ENCODE peak calls at places on chromosomes 12 and 14, in seven cellular contexts. G, M, A, S, E, W and N are unnamed samples.

GRCh38 chr12:267581-268482 is 5.2 kb upstream of the SLC6A13 start:
- DNase-seq in G (no peak), M (no peak), A (no peak), S (no peak), E (no peak), W (no peak), N (no peak)

GRCh38 chr12:18462437-18462836 is 201.1 kb downstream of the PIK3C2G start:
- DNase-seq in G (no peak), M (peak), A (no peak), S (no peak), E (no peak), W (no peak), N (no peak)

GRCh38 chr14:22315336-22315735 is 273.7 kb downstream of the DAD1 start:
- DNase-seq in G (no peak), M (no peak), A (no peak), S (no peak), E (no peak), W (no peak), N (no peak)

GRCh38 chr12:50727466-50727865 is 36.4 kb upstream of the ATF1 start:
- DNase-seq in G (no peak), M (no peak), A (no peak), S (no peak), E (no peak), W (no peak), N (no peak)

GRCh38 chr12:116066381-116067230 is 210.9 kb downstream of the MED13L start:
- DNase-seq in G (no peak), M (peak), A (peak), S (peak), E (no peak), W (peak), N (no peak)

GRCh38 chr12:58812229-58812628 is 108.1 kb downstream of the LRIG3 start:
- DNase-seq in G (no peak), M (no peak), A (no peak), S (no peak), E (no peak), W (peak), N (no peak)

GRCh38 chr12:77031745-77032144 is 33.6 kb downstream of the E2F7 start:
- DNase-seq in G (no peak), M (peak), A (no peak), S (no peak), E (no peak), W (no peak), N (no peak)

GRCh38 chr12:87274594-87275245 is 754.5 kb downstream of the C12orf50 start:
- DNase-seq in G (no peak), M (peak), A (peak), S (no peak), E (no peak), W (peak), N (no peak)

GRCh38 chr14:72781476-72782181 is 112.3 kb downstream of the DPF3 start:
- DNase-seq in G (no peak), M (peak), A (no peak), S (no peak), E (peak), W (no peak), N (no peak)

GRCh38 chr12:71438670-71439361 is 782 bp upstream of the LGR5 start:
- DNase-seq in G (no peak), M (peak), A (peak), S (no peak), E (no peak), W (peak), N (peak)

GRCh38 chr14:59310644-59311043 is 122.2 kb downstream of the DAAM1 start:
- DNase-seq in G (no peak), M (no peak), A (no peak), S (no peak), E (no peak), W (no peak), N (no peak)

GRCh38 chr14:22646570-22647254 is 2.6 kb upstream of the OR6J1 start:
- DNase-seq in G (no peak), M (peak), A (no peak), S (no peak), E (no peak), W (no peak), N (no peak)

GRCh38 chr14:75153295-75153694 is 23.1 kb downstream of the TMED10 start:
- DNase-seq in G (no peak), M (no peak), A (no peak), S (no peak), E (no peak), W (no peak), N (no peak)

GRCh38 chr14:32068708-32069107 is 8.4 kb upstream of the ARHGAP5 start:
- DNase-seq in G (no peak), M (no peak), A (no peak), S (no peak), E (no peak), W (no peak), N (no peak)

GRCh38 chr14:72616294-72616693 is 277.6 kb downstream of the DPF3 start:
- DNase-seq in G (peak), M (no peak), A (no peak), S (no peak), E (no peak), W (peak), N (no peak)

GRCh38 chr14:63276492-63277342 is 42.0 kb downstream of the GPHB5 start:
- DNase-seq in G (no peak), M (peak), A (no peak), S (no peak), E (no peak), W (peak), N (peak)

GRCh38 chr14:75675265-75675960 is 14.4 kb downstream of the TTLL5 start:
- DNase-seq in G (no peak), M (no peak), A (no peak), S (no peak), E (no peak), W (no peak), N (no peak)

GRCh38 chr12:77940011-77940423 is 109.3 kb downstream of the NAV3 start:
- DNase-seq in G (no peak), M (peak), A (no peak), S (no peak), E (no peak), W (no peak), N (no peak)

GRCh38 chr12:132363661-132364347 is 34.4 kb upstream of the GALNT9 start:
- DNase-seq in G (no peak), M (no peak), A (no peak), S (no peak), E (no peak), W (no peak), N (no peak)

GRCh38 chr14:95102678-95103039 is 54.7 kb downstream of the DICER1 start:
- DNase-seq in G (no peak), M (no peak), A (no peak), S (no peak), E (no peak), W (peak), N (no peak)

GRCh38 chr14:81170829-81171195 is 49.9 kb downstream of the GTF2A1 start:
- DNase-seq in G (no peak), M (no peak), A (no peak), S (no peak), E (no peak), W (no peak), N (no peak)

GRCh38 chr12:46790066-46790465 is 35.7 kb downstream of the SLC38A4 start:
- DNase-seq in G (no peak), M (no peak), A (no peak), S (no peak), E (no peak), W (no peak), N (no peak)

GRCh38 chr12:91986084-91986483 is 159.6 kb downstream of the BTG1 start:
- DNase-seq in G (no peak), M (peak), A (no peak), S (no peak), E (no peak), W (no peak), N (no peak)

GRCh38 chr14:95023115-95023514 is 134.2 kb downstream of the DICER1 start:
- DNase-seq in G (no peak), M (no peak), A (no peak), S (no peak), E (no peak), W (no peak), N (no peak)

GRCh38 chr14:85342858-85343607 is 186.9 kb upstream of the FLRT2 start:
- DNase-seq in G (no peak), M (peak), A (no peak), S (no peak), E (no peak), W (no peak), N (no peak)

GRCh38 chr12:42589465-42590323 is at the start of gene PRICKLE1:
- DNase-seq in G (peak), M (peak), A (peak), S (peak), E (peak), W (peak), N (no peak)

GRCh38 chr12:2225736-2226135 is 172.9 kb downstream of the CACNA1C start:
- DNase-seq in G (no peak), M (no peak), A (no peak), S (no peak), E (no peak), W (no peak), N (no peak)

GRCh38 chr14:104932676-104933631 is 8.3 kb downstream of the PLD4 start:
- DNase-seq in G (peak), M (peak), A (peak), S (peak), E (peak), W (peak), N (peak)

GRCh38 chr12:53197011-53197640 is 9.9 kb downstream of the ITGB7 start:
- DNase-seq in G (no peak), M (no peak), A (no peak), S (no peak), E (no peak), W (no peak), N (no peak)

GRCh38 chr14:70924521-70924920 is 17.3 kb downstream of the PCNX1 start:
- DNase-seq in G (no peak), M (no peak), A (no peak), S (no peak), E (no peak), W (no peak), N (no peak)

GRCh38 chr14:55794655-55795583 is 214.9 kb downstream of the KTN1 start:
- DNase-seq in G (no peak), M (peak), A (no peak), S (no peak), E (no peak), W (no peak), N (peak)

GRCh38 chr14:67881225-67881624 is 61.6 kb downstream of the RAD51B start:
- DNase-seq in G (no peak), M (no peak), A (no peak), S (no peak), E (peak), W (no peak), N (no peak)

GRCh38 chr14:97106609-97107008 is 309.4 kb downstream of the VRK1 start:
- DNase-seq in G (no peak), M (no peak), A (no peak), S (no peak), E (no peak), W (no peak), N (no peak)

GRCh38 chr14:100149789-100150611 is 9.4 kb downstream of the DEGS2 start:
- DNase-seq in G (no peak), M (no peak), A (no peak), S (no peak), E (no peak), W (peak), N (no peak)